ENCODE peak calls at places on chromosomes 16 and 17, in nine cellular contexts. One of them, this sample, is unnamed.

GRCh38 chr17:79741751-79742588 is 11.2 kb downstream of the ENPP7 start:
- DNase-seq in hepatocyte: peak
- DNase-seq in stomach: peak
- DNase-seq in coronary artery: no peak
- DNase-seq in upper lobe of right lung: peak
- DNase-seq in brain microvascular endothelial cell: peak
- DNase-seq in HCT116: peak
- DNase-seq in endothelial cell: peak
- DNase-seq in neural progenitor cell: peak
- DNase-seq in this sample: peak

GRCh38 chr17:57972151-57972550 is 15.9 kb downstream of the VEZF1 start:
- DNase-seq in HCT116: no peak
- DNase-seq in hepatocyte: no peak
- DNase-seq in upper lobe of right lung: no peak
- DNase-seq in stomach: no peak
- DNase-seq in neural progenitor cell: no peak
- DNase-seq in coronary artery: no peak
- DNase-seq in brain microvascular endothelial cell: no peak
- DNase-seq in endothelial cell: no peak
- DNase-seq in this sample: no peak

GRCh38 chr17:48960834-48961515 is 7.4 kb downstream of the GIP start:
- DNase-seq in upper lobe of right lung: no peak
- DNase-seq in brain microvascular endothelial cell: no peak
- DNase-seq in coronary artery: no peak
- DNase-seq in HCT116: no peak
- DNase-seq in stomach: no peak
- DNase-seq in neural progenitor cell: peak
- DNase-seq in endothelial cell: no peak
- DNase-seq in hepatocyte: peak
- DNase-seq in this sample: no peak

GRCh38 chr17:59838196-59838911 is 54.4 kb downstream of the TUBD1 start:
- DNase-seq in endothelial cell: peak
- DNase-seq in stomach: no peak
- DNase-seq in HCT116: no peak
- DNase-seq in coronary artery: no peak
- DNase-seq in neural progenitor cell: no peak
- DNase-seq in upper lobe of right lung: no peak
- DNase-seq in brain microvascular endothelial cell: peak
- DNase-seq in hepatocyte: peak
- DNase-seq in this sample: peak

GRCh38 chr17:82917656-82918345 is 78.0 kb upstream of the ZNF750 start:
- DNase-seq in upper lobe of right lung: no peak
- DNase-seq in neural progenitor cell: peak
- DNase-seq in brain microvascular endothelial cell: peak
- DNase-seq in coronary artery: no peak
- DNase-seq in stomach: no peak
- DNase-seq in HCT116: no peak
- DNase-seq in endothelial cell: peak
- DNase-seq in hepatocyte: no peak
- DNase-seq in this sample: peak

GRCh38 chr16:11708421-11708820 is 34.2 kb downstream of the TXNDC11 start:
- DNase-seq in HCT116: no peak
- DNase-seq in upper lobe of right lung: no peak
- DNase-seq in neural progenitor cell: no peak
- DNase-seq in stomach: no peak
- DNase-seq in hepatocyte: no peak
- DNase-seq in coronary artery: no peak
- DNase-seq in endothelial cell: no peak
- DNase-seq in brain microvascular endothelial cell: peak
- DNase-seq in this sample: no peak

GRCh38 chr16:50035468-50035992 is 10.5 kb downstream of the CNEP1R1 start:
- DNase-seq in coronary artery: no peak
- DNase-seq in hepatocyte: no peak
- DNase-seq in upper lobe of right lung: no peak
- DNase-seq in brain microvascular endothelial cell: no peak
- DNase-seq in HCT116: no peak
- DNase-seq in neural progenitor cell: no peak
- DNase-seq in endothelial cell: no peak
- DNase-seq in stomach: no peak
- DNase-seq in this sample: no peak

GRCh38 chr17:77352996-77353395 is 212.2 kb downstream of the SEC14L1 start:
- DNase-seq in hepatocyte: no peak
- DNase-seq in brain microvascular endothelial cell: no peak
- DNase-seq in upper lobe of right lung: no peak
- DNase-seq in stomach: peak
- DNase-seq in neural progenitor cell: no peak
- DNase-seq in endothelial cell: no peak
- DNase-seq in HCT116: no peak
- DNase-seq in coronary artery: peak
- DNase-seq in this sample: no peak

GRCh38 chr17:30433514-30433913 is 43.7 kb upstream of the GOSR1 start:
- DNase-seq in stomach: peak
- DNase-seq in upper lobe of right lung: no peak
- DNase-seq in brain microvascular endothelial cell: peak
- DNase-seq in hepatocyte: peak
- DNase-seq in neural progenitor cell: no peak
- DNase-seq in HCT116: peak
- DNase-seq in endothelial cell: no peak
- DNase-seq in coronary artery: no peak
- DNase-seq in this sample: no peak

GRCh38 chr17:36017799-36018198 is at the start of gene CCL23:
- DNase-seq in stomach: no peak
- DNase-seq in upper lobe of right lung: no peak
- DNase-seq in endothelial cell: no peak
- DNase-seq in hepatocyte: no peak
- DNase-seq in HCT116: no peak
- DNase-seq in neural progenitor cell: no peak
- DNase-seq in brain microvascular endothelial cell: no peak
- DNase-seq in coronary artery: no peak
- DNase-seq in this sample: no peak

GRCh38 chr16:70650216-70650615 is 3.9 kb downstream of the IL34 start:
- DNase-seq in upper lobe of right lung: peak
- DNase-seq in endothelial cell: no peak
- DNase-seq in brain microvascular endothelial cell: no peak
- DNase-seq in coronary artery: no peak
- DNase-seq in hepatocyte: no peak
- DNase-seq in stomach: no peak
- DNase-seq in HCT116: no peak
- DNase-seq in neural progenitor cell: no peak
- DNase-seq in this sample: no peak

GRCh38 chr17:28983286-28984240 is 22.3 kb downstream of the SEZ6 start:
- DNase-seq in hepatocyte: no peak
- DNase-seq in coronary artery: no peak
- DNase-seq in stomach: no peak
- DNase-seq in brain microvascular endothelial cell: no peak
- DNase-seq in HCT116: no peak
- DNase-seq in neural progenitor cell: no peak
- DNase-seq in endothelial cell: no peak
- DNase-seq in upper lobe of right lung: no peak
- DNase-seq in this sample: no peak

GRCh38 chr17:11943759-11944347 is 53.4 kb downstream of the ZNF18 start:
- DNase-seq in brain microvascular endothelial cell: no peak
- DNase-seq in HCT116: no peak
- DNase-seq in coronary artery: no peak
- DNase-seq in neural progenitor cell: no peak
- DNase-seq in endothelial cell: no peak
- DNase-seq in upper lobe of right lung: no peak
- DNase-seq in hepatocyte: no peak
- DNase-seq in stomach: no peak
- DNase-seq in this sample: no peak

GRCh38 chr17:2085648-2085949 is 30.7 kb downstream of the HIC1 start:
- DNase-seq in brain microvascular endothelial cell: no peak
- DNase-seq in endothelial cell: no peak
- DNase-seq in neural progenitor cell: no peak
- DNase-seq in hepatocyte: no peak
- DNase-seq in stomach: no peak
- DNase-seq in coronary artery: no peak
- DNase-seq in upper lobe of right lung: no peak
- DNase-seq in HCT116: no peak
- DNase-seq in this sample: no peak

GRCh38 chr17:65190467-65191095 is 53.4 kb downstream of the RGS9 start:
- DNase-seq in coronary artery: no peak
- DNase-seq in hepatocyte: no peak
- DNase-seq in neural progenitor cell: no peak
- DNase-seq in endothelial cell: no peak
- DNase-seq in stomach: no peak
- DNase-seq in brain microvascular endothelial cell: peak
- DNase-seq in HCT116: no peak
- DNase-seq in upper lobe of right lung: no peak
- DNase-seq in this sample: no peak

GRCh38 chr17:74303300-74303699 is 22.7 kb upstream of the KIF19 start:
- DNase-seq in endothelial cell: no peak
- DNase-seq in coronary artery: no peak
- DNase-seq in neural progenitor cell: no peak
- DNase-seq in hepatocyte: no peak
- DNase-seq in upper lobe of right lung: no peak
- DNase-seq in HCT116: no peak
- DNase-seq in brain microvascular endothelial cell: no peak
- DNase-seq in stomach: no peak
- DNase-seq in this sample: no peak

GRCh38 chr16:6558661-6559060 is 774.0 kb upstream of the RBFOX1 start:
- DNase-seq in coronary artery: no peak
- DNase-seq in upper lobe of right lung: no peak
- DNase-seq in stomach: no peak
- DNase-seq in endothelial cell: no peak
- DNase-seq in neural progenitor cell: peak
- DNase-seq in hepatocyte: no peak
- DNase-seq in HCT116: no peak
- DNase-seq in brain microvascular endothelial cell: no peak
- DNase-seq in this sample: no peak

GRCh38 chr16:27239026-27239425 is 29.5 kb downstream of the NSMCE1 start:
- DNase-seq in stomach: no peak
- DNase-seq in neural progenitor cell: no peak
- DNase-seq in endothelial cell: no peak
- DNase-seq in brain microvascular endothelial cell: no peak
- DNase-seq in hepatocyte: no peak
- DNase-seq in coronary artery: peak
- DNase-seq in upper lobe of right lung: peak
- DNase-seq in HCT116: no peak
- DNase-seq in this sample: no peak

GRCh38 chr17:39679521-39680192 is 8.2 kb downstream of the PGAP3 start:
- DNase-seq in hepatocyte: no peak
- DNase-seq in HCT116: no peak
- DNase-seq in endothelial cell: no peak
- DNase-seq in brain microvascular endothelial cell: no peak
- DNase-seq in neural progenitor cell: no peak
- DNase-seq in coronary artery: no peak
- DNase-seq in stomach: peak
- DNase-seq in upper lobe of right lung: no peak
- DNase-seq in this sample: peak

GRCh38 chr17:80260791-80261158 is at the start of gene RNF213:
- DNase-seq in upper lobe of right lung: peak
- DNase-seq in HCT116: no peak
- DNase-seq in hepatocyte: peak
- DNase-seq in coronary artery: no peak
- DNase-seq in stomach: peak
- DNase-seq in endothelial cell: peak
- DNase-seq in brain microvascular endothelial cell: no peak
- DNase-seq in neural progenitor cell: peak
- DNase-seq in this sample: peak

DNA sequence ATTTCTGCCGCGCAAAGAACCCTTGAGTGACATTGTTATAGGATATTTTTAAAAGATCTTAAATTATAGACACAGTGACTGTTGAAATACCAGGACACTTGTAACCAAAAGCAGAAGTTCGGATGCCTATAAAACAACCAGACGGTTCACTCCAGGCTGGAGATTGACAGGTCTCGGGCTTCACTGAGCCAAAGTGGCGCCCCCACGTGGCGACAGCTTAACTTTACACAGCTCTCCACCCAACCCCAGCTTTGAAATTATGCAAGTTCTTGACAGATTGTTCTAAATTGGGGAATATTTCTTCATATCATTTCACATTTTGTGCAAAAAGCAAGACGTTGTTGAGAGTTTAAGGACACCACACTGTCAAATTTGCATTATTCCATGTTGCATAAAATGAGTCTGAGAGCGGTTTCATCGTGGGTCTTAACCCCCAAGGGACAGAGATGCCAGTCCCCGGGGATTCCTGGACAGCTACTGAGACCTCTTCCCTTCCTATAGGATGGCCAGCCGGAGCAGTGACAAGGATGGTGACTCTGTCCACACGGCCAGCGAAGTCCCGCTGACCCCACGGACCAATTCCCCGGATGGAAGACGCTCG is 11.9 kb downstream of the SYT17 start:
- DNase-seq in hepatocyte: peak
- DNase-seq in coronary artery: no peak
- DNase-seq in stomach: peak
- DNase-seq in endothelial cell: peak
- DNase-seq in HCT116: peak
- DNase-seq in neural progenitor cell: peak
- DNase-seq in upper lobe of right lung: peak
- DNase-seq in brain microvascular endothelial cell: peak
- DNase-seq in this sample: peak
- TF ChIP-seq CTCF in hepatocyte: peak
- TF ChIP-seq CTCF in coronary artery: peak
- TF ChIP-seq CTCF in stomach: peak
- TF ChIP-seq CTCF in endothelial cell: peak
- TF ChIP-seq CTCF in HCT116: peak
- TF ChIP-seq CTCF in neural progenitor cell: peak
- TF ChIP-seq CTCF in upper lobe of right lung: peak
- TF ChIP-seq CTCF in brain microvascular endothelial cell: peak
- TF ChIP-seq CTCF in this sample: peak

GRCh38 chr17:27892866-27893769 is at the start of gene LYRM9:
- DNase-seq in upper lobe of right lung: peak
- DNase-seq in endothelial cell: peak
- DNase-seq in coronary artery: peak
- DNase-seq in hepatocyte: peak
- DNase-seq in HCT116: peak
- DNase-seq in neural progenitor cell: peak
- DNase-seq in brain microvascular endothelial cell: peak
- DNase-seq in stomach: peak
- DNase-seq in this sample: peak
- TF ChIP-seq CTCF in upper lobe of right lung: peak
- TF ChIP-seq CTCF in endothelial cell: peak
- TF ChIP-seq CTCF in coronary artery: peak
- TF ChIP-seq CTCF in hepatocyte: peak
- TF ChIP-seq CTCF in HCT116: peak
- TF ChIP-seq CTCF in neural progenitor cell: peak
- TF ChIP-seq CTCF in brain microvascular endothelial cell: peak
- TF ChIP-seq CTCF in stomach: peak
- TF ChIP-seq CTCF in this sample: peak

DNA sequence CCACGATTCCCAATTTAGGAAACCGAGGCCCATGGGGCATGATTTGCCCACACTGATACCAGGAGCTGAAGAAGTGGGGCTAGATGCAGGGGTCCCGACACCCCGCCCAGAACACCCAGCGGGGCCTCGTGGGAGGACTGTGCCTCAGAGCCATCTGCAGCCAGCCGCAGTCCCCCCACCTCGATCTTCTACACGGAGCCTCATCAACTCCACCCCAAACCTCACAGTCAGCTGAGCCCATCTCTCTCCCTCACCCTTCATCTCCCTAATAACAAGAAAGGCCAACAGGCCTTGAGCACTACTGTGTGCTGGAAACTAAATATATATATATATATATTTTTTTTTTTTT is 4.2 kb downstream of the ITGAE start:
- DNase-seq in HCT116: no peak
- DNase-seq in hepatocyte: no peak
- DNase-seq in endothelial cell: no peak
- DNase-seq in coronary artery: no peak
- DNase-seq in stomach: no peak
- DNase-seq in neural progenitor cell: no peak
- DNase-seq in brain microvascular endothelial cell: no peak
- DNase-seq in upper lobe of right lung: no peak
- DNase-seq in this sample: peak
- TF ChIP-seq CTCF in HCT116: no peak
- TF ChIP-seq CTCF in hepatocyte: no peak
- TF ChIP-seq CTCF in endothelial cell: no peak
- TF ChIP-seq CTCF in coronary artery: no peak
- TF ChIP-seq CTCF in stomach: no peak
- TF ChIP-seq CTCF in neural progenitor cell: no peak
- TF ChIP-seq CTCF in brain microvascular endothelial cell: no peak
- TF ChIP-seq CTCF in upper lobe of right lung: no peak
- TF ChIP-seq CTCF in this sample: no peak

GRCh38 chr17:71402007-71402406 is 718.8 kb upstream of the SOX9 start:
- DNase-seq in HCT116: no peak
- DNase-seq in neural progenitor cell: no peak
- DNase-seq in upper lobe of right lung: no peak
- DNase-seq in endothelial cell: no peak
- DNase-seq in coronary artery: no peak
- DNase-seq in hepatocyte: no peak
- DNase-seq in brain microvascular endothelial cell: no peak
- DNase-seq in stomach: no peak
- DNase-seq in this sample: no peak
- TF ChIP-seq CTCF in HCT116: no peak
- TF ChIP-seq CTCF in neural progenitor cell: no peak
- TF ChIP-seq CTCF in upper lobe of right lung: no peak
- TF ChIP-seq CTCF in endothelial cell: no peak
- TF ChIP-seq CTCF in coronary artery: no peak
- TF ChIP-seq CTCF in hepatocyte: no peak
- TF ChIP-seq CTCF in brain microvascular endothelial cell: no peak
- TF ChIP-seq CTCF in stomach: no peak
- TF ChIP-seq CTCF in this sample: no peak

This sample was measured in activated CD8-positive, alpha-beta T cell treated with anti-CD3 and anti-CD28 coated beads for 36 hours.